ENCODE peak calls at places on chromosomes 3 and 15, in ten cellular contexts. S, V, P, T, F, L, W, D, U and Z are unnamed samples.

GRCh38 chr3:125054436-125055164 is 1.2 kb downstream of the HEG1 start:
- DNase-seq in S (peak), V (peak), P (no peak), T (no peak), F (no peak), L (no peak), W (peak), D (peak), U (no peak), Z (no peak)

GRCh38 chr3:166456291-166456690 is 619.1 kb upstream of the BCHE start:
- DNase-seq in S (no peak), V (no peak), P (no peak), T (no peak), F (no peak), L (no peak), W (peak), D (no peak), U (no peak), Z (no peak)

GRCh38 chr3:48222616-48223513 is at the start of gene CAMP:
- DNase-seq in S (peak), V (peak), P (no peak), T (no peak), F (peak), L (peak), W (peak), D (peak), U (peak), Z (no peak)

GRCh38 chr15:51837784-51838183 is 8.3 kb downstream of the TMOD3 start:
- DNase-seq in S (no peak), V (peak), P (no peak), T (no peak), F (no peak), L (no peak), W (no peak), D (peak), U (no peak), Z (no peak)

GRCh38 chr3:184336484-184337230 is 743 bp upstream of the FAM131A start:
- DNase-seq in S (no peak), V (peak), P (no peak), T (no peak), F (no peak), L (peak), W (peak), D (peak), U (no peak), Z (no peak)

GRCh38 chr3:49625971-49626640 is 48.0 kb upstream of the APEH start:
- DNase-seq in S (no peak), V (no peak), P (peak), T (no peak), F (no peak), L (no peak), W (peak), D (no peak), U (no peak), Z (no peak)

GRCh38 chr15:78168591-78168990 is 19.4 kb downstream of the IDH3A start:
- DNase-seq in S (no peak), V (no peak), P (no peak), T (no peak), F (no peak), L (no peak), W (no peak), D (no peak), U (no peak), Z (no peak)

GRCh38 chr3:62577153-62577552 is 203.8 kb upstream of the FEZF2 start:
- DNase-seq in S (no peak), V (peak), P (no peak), T (no peak), F (no peak), L (no peak), W (no peak), D (no peak), U (no peak), Z (no peak)

GRCh38 chr15:67543348-67543718 is 830 bp downstream of the MAP2K5 start:
- DNase-seq in S (peak), V (no peak), P (no peak), T (no peak), F (no peak), L (no peak), W (no peak), D (peak), U (no peak), Z (peak)

GRCh38 chr15:73802336-73803105 is 49.4 kb upstream of the INSYN1 start:
- DNase-seq in S (no peak), V (no peak), P (no peak), T (no peak), F (no peak), L (peak), W (peak), D (no peak), U (no peak), Z (no peak)

GRCh38 chr3:127483902-127484591 is 106.5 kb downstream of the TPRA1 start:
- DNase-seq in S (no peak), V (no peak), P (no peak), T (no peak), F (peak), L (peak), W (no peak), D (no peak), U (no peak), Z (no peak)

GRCh38 chr3:72275296-72275820 is 490.4 kb upstream of the PROK2 start:
- DNase-seq in S (no peak), V (no peak), P (no peak), T (no peak), F (no peak), L (no peak), W (no peak), D (no peak), U (no peak), Z (no peak)

GRCh38 chr15:91118796-91119590 is 18.9 kb downstream of the SV2B start:
- DNase-seq in S (no peak), V (no peak), P (no peak), T (no peak), F (no peak), L (no peak), W (no peak), D (no peak), U (no peak), Z (no peak)

GRCh38 chr3:120763601-120764000 is 21.1 kb downstream of the GTF2E1 start:
- DNase-seq in S (no peak), V (no peak), P (no peak), T (no peak), F (no peak), L (no peak), W (no peak), D (no peak), U (no peak), Z (no peak)

GRCh38 chr3:31092748-31093607 is 198.5 kb upstream of the GADL1 start:
- DNase-seq in S (no peak), V (no peak), P (no peak), T (no peak), F (no peak), L (no peak), W (peak), D (no peak), U (no peak), Z (no peak)

GRCh38 chr15:87777054-87777498 is 479.5 kb downstream of the NTRK3 start:
- DNase-seq in S (no peak), V (peak), P (peak), T (no peak), F (no peak), L (peak), W (peak), D (no peak), U (no peak), Z (no peak)

GRCh38 chr3:141167681-141168080 is 63.9 kb upstream of the PXYLP1 start:
- DNase-seq in S (no peak), V (no peak), P (no peak), T (no peak), F (no peak), L (no peak), W (no peak), D (no peak), U (no peak), Z (no peak)

GRCh38 chr3:23706116-23706515 is 99.6 kb upstream of the UBE2E1 start:
- DNase-seq in S (no peak), V (no peak), P (no peak), T (no peak), F (no peak), L (no peak), W (no peak), D (no peak), U (no peak), Z (no peak)

GRCh38 chr15:60757273-60757672 is 278.3 kb upstream of the ICE2 start:
- DNase-seq in S (no peak), V (no peak), P (no peak), T (no peak), F (no peak), L (no peak), W (no peak), D (no peak), U (no peak), Z (no peak)

GRCh38 chr15:68592548-68592947 is 13.8 kb downstream of the CORO2B start:
- DNase-seq in S (no peak), V (no peak), P (no peak), T (no peak), F (no peak), L (no peak), W (no peak), D (no peak), U (no peak), Z (no peak)
- TF ChIP-seq CTCF in S (no peak), V (no peak), P (no peak), T (no peak), F (no peak), L (no peak), W (no peak), D (no peak), U (no peak), Z (no peak)

DNA sequence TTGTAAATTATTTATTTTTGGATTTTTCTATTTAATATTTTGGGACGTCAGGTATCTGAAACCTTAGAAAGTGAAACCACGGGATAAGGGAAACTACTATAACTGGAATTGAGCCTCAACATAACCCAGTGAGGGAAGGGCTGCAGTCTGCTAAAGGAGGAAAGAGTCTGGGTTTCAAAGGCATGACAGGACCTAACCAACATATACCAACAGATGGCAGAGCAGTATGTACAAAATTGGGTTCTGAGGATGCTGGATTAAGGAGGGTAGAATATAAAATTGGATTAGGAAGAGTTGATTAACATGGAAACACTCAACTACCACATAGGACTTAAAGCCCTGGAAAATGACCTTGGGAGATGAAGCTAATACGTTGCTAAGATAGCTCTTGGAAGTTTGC is 603.5 kb downstream of the MECOM start:
- DNase-seq in S (no peak), V (peak), P (no peak), T (no peak), F (no peak), L (no peak), W (peak), D (no peak), U (no peak), Z (no peak)
- TF ChIP-seq CTCF in S (no peak), V (no peak), P (no peak), T (no peak), F (no peak), L (no peak), W (peak), D (no peak), U (peak), Z (no peak)

DNA sequence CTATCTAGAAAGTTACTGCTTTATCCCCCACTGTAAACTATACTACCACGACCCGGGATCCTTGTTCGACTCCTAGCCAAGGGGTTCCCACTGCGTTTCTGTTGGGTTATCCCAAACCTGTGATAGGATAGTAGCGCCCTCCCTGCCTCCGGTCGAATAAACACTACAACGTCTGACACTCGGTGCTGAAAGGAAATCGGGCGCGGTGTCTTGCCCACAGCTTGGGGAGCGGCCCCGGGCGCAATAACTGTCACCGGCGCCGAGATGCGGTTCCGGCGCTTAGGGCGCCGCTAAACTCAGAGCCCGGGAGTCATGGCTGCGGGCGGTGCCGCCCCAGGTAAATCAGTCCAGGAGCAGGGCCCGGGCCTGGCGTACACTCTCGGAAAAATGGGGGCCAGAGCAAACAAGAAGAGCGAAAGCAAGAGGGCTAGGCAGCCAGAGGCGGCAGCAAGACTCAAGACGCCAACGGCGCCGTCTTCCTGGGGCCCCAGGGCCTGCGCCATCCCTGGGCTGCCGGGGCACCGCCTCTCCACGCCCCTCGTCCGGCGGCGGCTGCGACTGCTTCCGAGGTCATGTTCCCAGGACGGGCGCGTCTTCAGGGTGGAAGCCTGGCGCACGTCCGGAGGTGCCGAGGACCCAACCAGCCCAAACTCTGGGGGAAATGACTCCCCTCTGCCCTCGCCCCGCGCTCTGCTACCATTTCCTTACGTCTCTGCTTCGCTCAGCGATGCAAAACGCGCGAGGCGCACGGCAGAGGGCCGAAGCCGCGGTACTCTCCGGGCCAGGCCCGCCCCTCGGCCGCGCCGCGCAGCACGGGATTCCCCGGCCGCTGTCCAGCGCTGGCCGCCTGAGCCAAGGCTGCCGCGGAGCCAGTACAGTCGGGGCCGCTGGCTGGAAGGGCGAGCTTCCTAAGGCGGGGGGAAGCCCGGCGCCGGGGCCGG is at the start of gene DUT:
- DNase-seq in S (peak), V (peak), P (peak), T (peak), F (peak), L (peak), W (peak), D (peak), U (peak), Z (peak)
- TF ChIP-seq CTCF in S (no peak), V (no peak), P (no peak), T (no peak), F (no peak), L (no peak), W (peak), D (no peak), U (no peak), Z (no peak)

DNA sequence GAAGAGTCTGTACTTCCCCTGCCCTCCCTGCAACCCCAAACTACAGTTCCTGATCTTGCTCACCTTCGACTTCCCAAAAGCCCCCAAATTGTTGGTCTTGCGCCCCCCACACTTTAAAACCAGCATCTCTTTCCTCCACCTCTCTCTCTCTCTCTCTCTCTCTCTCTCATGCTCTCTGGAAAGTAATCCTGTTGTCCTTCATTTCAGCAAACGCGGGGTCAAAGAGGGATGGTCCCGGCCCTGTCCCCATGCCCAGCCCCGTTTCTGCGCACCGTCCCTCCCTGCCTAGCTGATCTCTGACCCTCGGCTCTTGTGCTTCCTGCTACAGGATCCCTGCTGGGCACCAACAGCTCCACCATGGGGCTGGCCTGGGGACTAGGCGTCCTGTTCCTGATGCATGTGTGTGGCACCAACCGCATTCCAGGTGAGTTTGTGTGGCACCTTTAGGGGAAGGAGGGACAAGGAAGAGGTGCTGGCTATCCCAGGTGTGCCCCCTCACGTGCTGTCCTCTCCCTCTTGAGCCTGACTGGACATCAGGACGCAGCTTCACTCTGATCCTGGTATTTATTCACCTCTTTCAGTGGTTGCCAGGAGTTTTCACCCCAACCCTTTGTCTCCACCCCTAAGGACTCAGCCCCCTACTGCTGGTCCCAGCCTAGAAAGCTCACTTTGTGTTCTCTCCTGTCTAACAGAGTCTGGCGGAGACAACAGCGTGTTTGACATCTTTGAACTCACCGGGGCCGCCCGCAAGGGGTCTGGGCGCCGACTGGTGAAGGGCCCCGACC is 814 bp downstream of the THBS1 start:
- DNase-seq in S (peak), V (peak), P (peak), T (peak), F (peak), L (peak), W (peak), D (peak), U (peak), Z (peak)
- TF ChIP-seq CTCF in S (peak), V (peak), P (peak), T (peak), F (peak), L (no peak), W (peak), D (peak), U (no peak), Z (no peak)

GRCh38 chr15:46260937-46261336 is 626.1 kb downstream of the SQOR start:
- DNase-seq in S (no peak), V (no peak), P (no peak), T (no peak), F (no peak), L (no peak), W (no peak), D (no peak), U (peak), Z (no peak)
- TF ChIP-seq CTCF in S (no peak), V (no peak), P (no peak), T (no peak), F (no peak), L (no peak), W (no peak), D (no peak), U (no peak), Z (no peak)

DNA sequence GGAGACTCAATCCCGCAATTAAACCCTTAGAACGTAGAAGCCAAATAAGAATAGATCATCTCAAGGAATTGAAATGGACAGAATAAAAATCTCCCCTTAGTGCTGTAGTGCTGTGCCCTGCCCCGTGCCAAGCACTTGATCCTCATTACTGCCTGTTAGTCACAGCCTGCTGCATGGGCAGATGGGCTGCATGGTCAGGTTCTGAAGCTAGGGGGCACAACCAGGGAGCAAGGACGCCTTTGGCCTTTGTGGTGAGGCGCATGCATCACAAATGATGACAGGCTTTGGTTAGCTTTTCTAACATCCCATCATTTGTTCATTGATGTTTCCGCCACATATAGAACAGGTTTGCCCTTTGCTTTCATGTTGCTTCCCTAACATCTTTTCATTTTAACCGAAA is 336.3 kb upstream of the ADAMTS9 start:
- DNase-seq in S (no peak), V (no peak), P (no peak), T (no peak), F (no peak), L (no peak), W (no peak), D (no peak), U (no peak), Z (no peak)
- TF ChIP-seq CTCF in S (no peak), V (no peak), P (no peak), T (peak), F (no peak), L (no peak), W (no peak), D (no peak), U (no peak), Z (no peak)

DNA sequence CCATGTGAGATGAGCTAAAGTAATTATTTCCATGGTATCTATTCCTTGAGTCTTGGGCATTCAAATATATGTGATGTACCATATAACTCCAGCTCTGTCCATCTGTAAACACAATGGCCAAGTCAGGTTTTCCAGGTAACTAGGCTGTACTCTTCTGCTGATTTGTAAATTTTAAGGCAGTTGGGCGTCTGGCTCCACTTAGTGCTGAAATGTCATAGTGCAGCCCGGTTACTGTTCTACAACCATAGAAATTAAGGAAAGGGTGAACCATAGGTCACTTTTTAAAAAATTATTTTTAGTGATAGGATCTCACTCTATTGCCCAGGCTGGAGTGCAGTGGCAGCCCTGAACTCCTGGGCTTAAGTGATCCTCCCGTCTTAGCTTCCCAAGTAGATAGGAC is 44.7 kb upstream of the GOLM2 start:
- DNase-seq in S (no peak), V (no peak), P (no peak), T (no peak), F (no peak), L (no peak), W (no peak), D (no peak), U (no peak), Z (no peak)
- TF ChIP-seq CTCF in S (peak), V (no peak), P (no peak), T (peak), F (no peak), L (no peak), W (peak), D (no peak), U (no peak), Z (no peak)

DNA sequence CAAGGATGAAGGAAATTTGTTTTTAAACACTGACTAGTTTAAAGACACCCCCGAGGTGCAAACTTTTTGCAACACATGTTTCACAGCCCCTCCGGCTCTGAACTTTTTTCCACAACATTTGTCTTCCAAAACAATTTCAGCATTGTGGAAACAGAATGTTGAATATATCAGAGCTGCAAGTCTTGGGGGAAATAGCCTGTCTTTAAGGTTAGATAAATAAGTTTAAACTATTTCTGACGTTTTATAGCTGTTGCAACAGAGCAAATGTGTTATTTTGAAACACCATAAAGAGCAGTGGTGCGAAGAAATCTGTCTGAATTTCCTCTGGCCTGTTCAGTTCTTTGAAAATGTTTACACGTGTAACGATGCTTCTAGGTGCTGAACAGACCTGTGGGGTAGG is 229.1 kb upstream of the GOLGA6L4 start:
- DNase-seq in S (no peak), V (no peak), P (no peak), T (no peak), F (no peak), L (no peak), W (no peak), D (no peak), U (no peak), Z (no peak)
- TF ChIP-seq CTCF in S (no peak), V (no peak), P (no peak), T (no peak), F (no peak), L (no peak), W (no peak), D (no peak), U (no peak), Z (no peak)